ENCODE peak calls at places on chromosomes 1 and 21, in six cellular contexts. K, S, D, T, P and Q are unnamed samples.

GRCh38 chr1:9009438-9010366 is 16.5 kb downstream of the SLC2A7 start:
- DNase-seq in K (no peak), S (no peak), D (peak; percentile 87), T (no peak), P (no peak), Q (peak; percentile 43)

GRCh38 chr1:231327617-231328016 is 10.0 kb downstream of the EXOC8 start:
- DNase-seq in K (no peak), S (no peak), D (no peak), T (no peak), P (no peak), Q (no peak)

GRCh38 chr1:156859523-156860112 is 701 bp upstream of the INSRR start:
- DNase-seq in K (peak; percentile 55), S (peak; percentile 12), D (no peak), T (no peak), P (no peak), Q (peak; percentile 17)

GRCh38 chr1:63299387-63299786 is 23.0 kb upstream of the FOXD3 start:
- DNase-seq in K (no peak), S (no peak), D (no peak), T (no peak), P (no peak), Q (no peak)

GRCh38 chr1:184648160-184648855 is 106.3 kb downstream of the EDEM3 start:
- DNase-seq in K (no peak), S (no peak), D (no peak), T (no peak), P (no peak), Q (no peak)

GRCh38 chr1:1179983-1180861 is 6.5 kb downstream of the TTLL10 start:
- DNase-seq in K (no peak), S (no peak), D (no peak), T (no peak), P (no peak), Q (no peak)

GRCh38 chr1:193115629-193116227 is 6.1 kb upstream of the CDC73 start:
- DNase-seq in K (no peak), S (peak; percentile 100), D (no peak), T (peak; percentile 97), P (peak; percentile 78), Q (peak; percentile 97)

GRCh38 chr21:25906554-25906953 is 171.8 kb downstream of the GABPA start:
- DNase-seq in K (no peak), S (no peak), D (no peak), T (no peak), P (no peak), Q (no peak)

GRCh38 chr21:33202464-33203363 is 27.0 kb upstream of the IFNAR2 start:
- DNase-seq in K (no peak), S (no peak), D (no peak), T (no peak), P (no peak), Q (no peak)

GRCh38 chr1:3161130-3161840 is 92.3 kb downstream of the PRDM16 start:
- DNase-seq in K (no peak), S (peak; percentile 6), D (no peak), T (no peak), P (no peak), Q (no peak)

GRCh38 chr1:57620589-57620988 is 196.7 kb upstream of the DAB1 start:
- DNase-seq in K (no peak), S (no peak), D (no peak), T (no peak), P (no peak), Q (no peak)

GRCh38 chr1:154485106-154485505 is 16.9 kb upstream of the TDRD10 start:
- DNase-seq in K (no peak), S (no peak), D (no peak), T (no peak), P (no peak), Q (peak; percentile 91)

GRCh38 chr1:41955461-41956159 is 36.9 kb upstream of the HIVEP3 start:
- DNase-seq in K (no peak), S (peak; percentile 95), D (no peak), T (peak; percentile 61), P (no peak), Q (peak; percentile 77)

GRCh38 chr1:1942753-1943656 is 23.9 kb upstream of the TMEM52 start:
- DNase-seq in K (no peak), S (no peak), D (peak; percentile 32), T (no peak), P (no peak), Q (no peak)

GRCh38 chr21:45855248-45855801 is 126.2 kb upstream of the COL6A1 start:
- DNase-seq in K (no peak), S (no peak), D (no peak), T (no peak), P (no peak), Q (no peak)

GRCh38 chr1:167182571-167183320 is 37.9 kb upstream of the POU2F1 start:
- DNase-seq in K (no peak), S (no peak), D (no peak), T (no peak), P (no peak), Q (no peak)

GRCh38 chr1:227161470-227161869 is 156.8 kb downstream of the CDC42BPA start:
- DNase-seq in K (no peak), S (no peak), D (no peak), T (no peak), P (no peak), Q (no peak)

DNA sequence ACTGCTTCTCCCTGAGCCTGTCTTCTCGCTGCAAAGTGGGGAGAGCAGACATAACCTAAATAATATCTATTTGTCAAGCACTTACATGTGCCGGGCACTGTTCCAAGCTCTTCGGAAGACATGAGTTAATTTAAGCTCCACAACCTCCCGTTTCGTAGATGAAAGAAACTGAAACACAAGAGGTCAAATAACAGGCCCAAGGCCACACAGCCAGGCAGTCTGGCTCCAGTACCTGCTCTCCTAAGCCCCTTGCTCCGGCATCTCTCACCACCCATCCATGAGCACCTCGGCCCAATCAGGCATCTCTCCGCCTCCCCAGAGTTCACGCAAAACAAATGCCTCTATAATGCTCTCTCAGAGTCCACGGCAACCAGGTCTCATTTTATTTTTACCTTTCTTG is 65.4 kb downstream of the TAS1R2 start:
- DNase-seq in K (no peak), S (no peak), D (no peak), T (no peak), P (no peak), Q (no peak)
- H3K4me3 ChIP-seq in K (no peak overlapping the region), S (no peak overlapping the region), D (no peak overlapping the region), T (no peak overlapping the region), P (no peak overlapping the region), Q (no peak overlapping the region)

GRCh38 chr1:203128691-203129500 is 1.4 kb downstream of the ADORA1 start:
- DNase-seq in K (peak; percentile 42), S (no peak), D (no peak), T (no peak), P (no peak), Q (no peak)

GRCh38 chr1:203126151-203126865 is 1.2 kb upstream of the ADORA1 start:
- DNase-seq in K (peak; percentile 41), S (peak; percentile 6), D (no peak), T (no peak), P (no peak), Q (peak; percentile 41)

GRCh38 chr1:203126866-203127671 is 457 bp upstream of the ADORA1 start:
- DNase-seq in K (peak; percentile 15), S (peak; percentile 33), D (no peak), T (no peak), P (no peak), Q (no peak)

GRCh38 chr1:203129501-203130231 is 2.1 kb downstream of the ADORA1 start:
- DNase-seq in K (peak; percentile 23), S (no peak), D (no peak), T (no peak), P (no peak), Q (no peak)

GRCh38 chr1:203127672-203128611 is at the start of gene ADORA1:
- DNase-seq in K (peak; percentile 45), S (peak; percentile 54), D (no peak), T (no peak), P (peak; percentile 87), Q (peak; percentile 58)
- TF ChIP-seq CTCF in K (no peak), S (no peak), D (no peak), T (peak; percentile 3), P (no peak), Q (no peak)

GRCh38 chr1:32650157-32650751 is at the start of gene ZBTB8OS:
- DNase-seq in K (peak; percentile 88), S (peak; percentile 90), D (peak; percentile 98), T (peak; percentile 74), P (peak; percentile 97), Q (peak; percentile 95)

GRCh38 chr1:32651461-32652073 is 559 bp downstream of the RBBP4 start:
- DNase-seq in K (no peak), S (no peak), D (peak; percentile 69), T (no peak), P (no peak), Q (no peak)

GRCh38 chr1:32650752-32651460 is at the start of gene RBBP4:
- DNase-seq in K (peak; percentile 100), S (peak; percentile 89), D (peak; percentile 98), T (peak; percentile 95), P (peak; percentile 99), Q (peak; percentile 98)

GRCh38 chr1:32647308-32648134 is 2.8 kb downstream of the ZBTB8OS start:
- DNase-seq in K (no peak), S (no peak), D (peak; percentile 60), T (no peak), P (no peak), Q (no peak)

GRCh38 chr1:32652244-32652962 is 1.4 kb downstream of the RBBP4 start:
- DNase-seq in K (no peak), S (no peak), D (peak; percentile 10), T (no peak), P (no peak), Q (no peak)
- H3K4me3 ChIP-seq in K (peak overlapping the region; percentile 82), S (peak overlapping the region; percentile 79), D (peak overlapping the region; percentile 82), T (peak overlapping the region; percentile 83), P (peak overlapping the region; percentile 71), Q (peak overlapping the region; percentile 79)

DNA sequence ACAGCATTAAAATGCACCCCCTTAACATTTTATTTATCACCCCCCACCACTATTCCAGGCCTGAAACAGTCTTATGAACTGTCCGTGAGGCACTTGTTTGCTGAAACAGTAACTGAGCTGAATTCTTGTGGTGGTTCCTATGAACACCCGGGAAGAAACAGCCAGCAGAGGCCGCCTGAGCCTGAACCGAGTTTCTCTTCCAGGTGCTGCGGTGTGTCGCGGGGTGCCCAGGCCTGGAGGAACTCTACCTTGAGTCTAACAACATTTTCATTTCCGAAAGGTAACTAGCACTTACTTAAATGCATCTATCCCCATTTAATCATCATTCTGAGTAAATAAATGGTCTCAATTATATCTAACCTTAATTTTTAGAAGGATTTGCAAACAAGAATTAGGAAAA is 66.8 kb downstream of the TBCE start:
- DNase-seq in K (no peak), S (no peak), D (no peak), T (no peak), P (no peak), Q (no peak)
- TF ChIP-seq CTCF in K (no peak), S (no peak), D (no peak), T (no peak), P (no peak), Q (no peak)

DNA sequence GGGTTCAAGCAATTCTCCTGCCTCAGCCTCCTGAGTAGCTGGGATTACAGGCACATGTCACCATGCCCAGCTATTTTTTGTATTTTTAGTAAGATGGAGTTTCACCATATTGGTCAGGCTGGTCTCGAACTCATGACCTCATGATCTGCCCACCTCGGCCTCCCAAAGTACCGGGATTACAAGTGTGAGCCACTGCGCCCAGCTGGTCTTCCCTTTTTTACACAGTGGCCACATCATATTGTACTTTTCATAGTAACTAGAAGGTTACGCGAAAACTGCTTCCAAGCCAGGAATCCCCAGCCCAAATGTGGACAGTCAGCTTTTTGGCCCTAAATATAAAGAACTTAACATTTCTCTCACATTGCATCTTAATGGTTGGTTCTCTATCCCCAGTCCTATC is 4.2 kb downstream of the VASH2 start:
- DNase-seq in K (no peak), S (no peak), D (no peak), T (no peak), P (no peak), Q (no peak)
- H3K4me3 ChIP-seq in K (no peak overlapping the region), S (no peak overlapping the region), D (no peak overlapping the region), T (no peak overlapping the region), P (no peak overlapping the region), Q (no peak overlapping the region)